ENCODE peak calls at places on chromosomes 7 and 10, in four cellular contexts. Y is IMR-90, R is GM12878, J is K562. N is an unnamed sample.

GRCh38 chr7:47095906-47096305 is 486.0 kb downstream of the TNS3 start:
- DNase-seq in Y (peak), J (no peak), R (no peak), N (no peak)

GRCh38 chr10:132208489-132209050 is 21.8 kb downstream of the DPYSL4 start:
- DNase-seq in J (no peak), R (no peak), Y (no peak), N (no peak)

GRCh38 chr10:28496481-28496961 is 36.4 kb upstream of the WAC start:
- DNase-seq in J (peak), Y (no peak), R (no peak), N (no peak)

GRCh38 chr7:138116892-138117291 is 40.6 kb downstream of the AKR1D1 start:
- DNase-seq in J (no peak), R (no peak), Y (no peak), N (no peak)

GRCh38 chr7:29854257-29854938 is 48.1 kb downstream of the WIPF3 start:
- DNase-seq in J (peak), Y (no peak), R (no peak), N (no peak)

GRCh38 chr7:74287303-74288033 is 1.7 kb upstream of the CLIP2 start:
- DNase-seq in J (no peak), R (no peak), Y (no peak), N (no peak)

GRCh38 chr7:152859781-152860191 is 100.2 kb downstream of the ACTR3B start:
- DNase-seq in Y (no peak), J (peak), R (no peak), N (no peak)

GRCh38 chr10:78397796-78398195 is 364.1 kb downstream of the RPS24 start:
- DNase-seq in J (no peak), Y (no peak), R (no peak), N (no peak)

GRCh38 chr7:101880536-101881443 is 63.4 kb downstream of the CUX1 start:
- DNase-seq in J (peak), R (no peak), Y (peak), N (peak)

GRCh38 chr7:106737202-106737562 is 76.2 kb upstream of the CCDC71L start:
- DNase-seq in J (peak), R (no peak), Y (peak), N (peak)

GRCh38 chr10:44313706-44314307 is 71.1 kb downstream of the CXCL12 start:
- DNase-seq in J (no peak), Y (no peak), R (no peak), N (no peak)

GRCh38 chr10:92575961-92576360 is 2.1 kb upstream of the IDE start:
- DNase-seq in Y (peak), J (no peak), R (no peak), N (no peak)
- TF ChIP-seq FOS in Y (no peak), J (no peak), R (no peak), N (no peak)

DNA sequence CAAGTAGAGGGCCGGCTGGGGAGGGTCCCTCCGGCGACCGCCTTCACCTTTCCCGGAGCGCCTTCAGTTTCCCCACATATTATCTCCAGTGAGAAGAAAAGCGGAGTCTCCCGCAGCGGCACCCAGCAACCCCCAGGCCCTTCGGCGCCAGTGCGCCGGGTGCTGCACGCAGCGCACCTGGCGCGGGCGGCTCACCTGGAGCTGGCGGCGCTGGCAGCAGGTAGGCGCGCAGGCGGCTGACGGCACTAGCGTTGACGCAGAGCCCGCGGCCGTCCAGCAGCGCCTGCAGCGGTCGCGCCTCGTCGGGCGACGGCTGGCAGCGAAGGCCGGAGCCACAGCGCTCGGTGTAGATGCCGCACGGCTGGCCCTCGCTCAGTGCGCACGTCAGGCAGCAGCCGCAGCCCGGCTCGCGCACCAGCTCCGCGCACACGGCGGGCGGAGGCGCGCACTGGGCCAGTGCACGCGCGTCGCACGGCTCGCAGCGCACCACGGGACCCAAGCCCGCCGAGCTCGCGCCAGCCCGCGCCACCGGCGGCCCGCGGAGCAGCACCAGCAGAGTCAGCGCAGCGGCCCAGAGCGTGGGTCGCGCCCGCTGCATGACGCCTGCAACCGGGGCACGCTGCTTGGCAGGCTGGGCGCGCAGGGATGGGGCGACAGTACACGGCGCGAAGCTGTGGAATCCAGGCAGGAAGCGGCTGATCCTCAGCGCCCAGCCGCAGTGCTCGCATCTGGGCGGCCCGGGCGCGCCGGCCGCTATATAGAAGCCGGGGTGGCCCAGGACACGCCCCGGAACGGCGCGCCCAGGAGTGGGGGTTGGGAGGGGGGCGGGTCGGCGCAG is at the start of gene IGFBP3:
- DNase-seq in R (no peak), J (no peak), Y (peak), N (peak)
- TF ChIP-seq CTCF in R (no peak), J (no peak), Y (no peak), N (no peak)

GRCh38 chr10:123559823-123560092 is 106.4 kb upstream of the GPR26 start:
- DNase-seq in Y (no peak), R (no peak), J (no peak), N (no peak)
- TF ChIP-seq FOS in Y (no peak), R (no peak), J (no peak), N (no peak)

GRCh38 chr10:123398180-123398591 is 244.0 kb downstream of the BUB3 start:
- DNase-seq in Y (no peak), R (peak), J (no peak), N (no peak)
- TF ChIP-seq CTCF in Y (no peak), R (no peak), J (no peak), N (no peak)

DNA sequence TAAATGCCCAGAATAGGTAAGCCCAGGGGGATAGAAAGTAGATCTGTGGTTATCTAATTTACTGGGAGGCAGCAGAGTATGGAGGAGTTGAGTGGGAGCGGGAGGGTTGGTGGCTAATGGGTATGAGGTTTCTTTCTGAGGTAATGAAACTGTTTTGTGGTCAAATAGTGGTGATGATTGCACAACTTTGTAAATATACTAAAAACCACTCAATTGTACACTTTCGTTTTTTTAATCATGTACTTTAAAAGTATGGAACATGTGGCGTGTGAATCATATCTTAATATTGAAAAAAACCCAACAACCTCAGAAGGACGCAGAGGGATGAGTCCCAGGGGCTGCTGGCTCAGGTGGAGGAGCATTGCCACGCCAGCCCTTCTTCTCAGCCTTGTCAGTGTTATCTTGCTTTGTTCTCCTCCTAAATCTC is 118.1 kb downstream of the WDR11 start:
- DNase-seq in Y (no peak), J (no peak), R (peak), N (no peak)
- TF ChIP-seq FOS in Y (no peak), J (no peak), R (no peak), N (no peak)

DNA sequence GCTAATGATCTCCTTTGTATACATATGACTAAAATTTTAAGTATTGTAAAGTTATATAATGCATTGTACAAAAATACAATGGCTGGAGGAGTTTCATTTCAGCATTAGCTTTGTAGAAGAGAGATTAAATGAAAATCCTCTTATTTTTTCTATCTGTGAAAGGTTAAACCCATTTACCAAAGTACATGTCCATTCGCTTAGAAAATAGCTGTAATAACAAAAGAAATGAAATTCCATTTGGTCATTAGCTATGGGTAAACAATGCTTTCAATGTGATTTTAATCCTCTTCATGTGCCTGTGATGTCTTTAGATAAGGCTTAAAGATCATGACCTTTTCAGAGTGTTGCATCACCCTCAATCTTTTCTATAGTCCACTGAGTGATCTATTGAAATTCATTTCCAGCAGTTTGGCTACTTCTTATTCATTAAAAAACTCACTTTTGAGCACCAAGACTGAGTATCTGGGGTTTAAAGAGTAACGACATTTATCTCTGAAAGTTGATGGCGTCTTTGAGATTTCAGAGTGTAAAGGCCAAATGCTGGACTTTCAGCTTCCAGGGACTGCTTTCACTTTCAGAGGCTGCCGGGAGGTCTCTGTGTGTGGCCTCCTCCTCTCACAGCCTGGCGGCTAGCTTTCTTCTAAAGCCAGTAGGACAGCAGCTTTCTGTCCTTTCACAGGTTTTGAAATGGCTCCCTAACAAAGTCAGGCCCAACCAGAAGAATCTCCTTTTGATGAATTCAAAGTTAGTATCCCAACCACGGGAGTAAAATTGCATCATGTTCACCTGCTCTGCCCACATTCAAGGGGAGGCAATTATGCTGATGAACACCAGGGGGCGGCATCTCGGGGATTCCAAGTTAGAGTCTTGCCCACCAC is 701.4 kb upstream of the COBL start:
- DNase-seq in R (no peak), Y (no peak), J (peak), N (peak)
- TF ChIP-seq CTCF in R (peak), Y (no peak), J (peak), N (peak)

GRCh38 chr7:91780526-91780925 is 100.0 kb downstream of the MTERF1 start:
- DNase-seq in J (no peak), R (no peak), Y (no peak), N (no peak)
- TF ChIP-seq FOS in J (no peak), R (no peak), Y (no peak), N (no peak)

GRCh38 chr7:99928994-99929729 is at the start of gene GJC3:
- DNase-seq in Y (peak), R (no peak), J (peak), N (peak)
- TF ChIP-seq CTCF in Y (peak), R (peak), J (peak), N (peak)

DNA sequence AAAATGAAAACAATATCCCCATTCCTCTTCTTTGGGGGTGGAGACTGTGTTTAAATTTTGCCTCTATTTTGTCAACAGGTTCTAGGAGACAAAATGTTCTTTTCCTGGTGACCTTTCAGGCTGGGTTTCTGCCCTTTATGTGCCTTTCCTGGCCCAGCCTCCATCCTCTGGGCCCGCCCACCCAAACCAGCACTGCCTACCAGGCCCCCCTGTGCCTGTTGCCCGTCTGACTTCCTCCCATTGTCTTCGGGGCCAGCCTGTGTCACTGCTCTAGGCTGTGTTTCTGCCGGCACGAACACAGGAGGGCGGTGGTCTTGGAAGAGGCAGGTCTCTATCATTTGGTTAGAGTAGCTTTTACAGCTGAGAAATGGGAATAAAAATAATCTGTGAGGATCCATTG is 13.9 kb downstream of the TSPAN14 start:
- DNase-seq in J (peak), R (no peak), Y (no peak), N (peak)
- TF ChIP-seq FOS in J (no peak), R (no peak), Y (no peak), N (no peak)

GRCh38 chr7:44431091-44431608 is 59.3 kb downstream of the NUDCD3 start:
- DNase-seq in J (peak), R (no peak), Y (peak), N (peak)
- TF ChIP-seq CTCF in J (peak), R (peak), Y (peak), N (no peak)

N was measured in endothelial cell of umbilical vein.